ENCODE peak calls at places on chromosomes 5 and 9, in nine cellular contexts. E is activated CD8-positive, alpha-beta T cell treated with anti-CD3 and anti-CD28 coated beads for 36 hours; P is fibroblast of the aortic adventitia; H is omental fat pad; Q is OCI-LY7; Z is spleen; U is lower leg skin; L is IMR-90; W is heart right ventricle. J is an unnamed sample.

GRCh38 chr9:37897665-37898064 is 6.3 kb downstream of the SLC25A51 start:
- DNase-seq in E (no peak), P (no peak), H (no peak), Q (no peak), Z (no peak), U (no peak), L (peak; percentile 71), W (no peak), J (no peak)

GRCh38 chr5:75234251-75234650 is 2.4 kb downstream of the ANKRD31 start:
- DNase-seq in E (no peak), P (no peak), H (no peak), Q (no peak), Z (no peak), U (no peak), L (no peak), W (no peak), J (no peak)

GRCh38 chr9:91429501-91429900 is 5.9 kb upstream of the NFIL3 start:
- DNase-seq in E (no peak), P (no peak), H (no peak), Q (no peak), Z (no peak), U (no peak), L (no peak), W (no peak), J (no peak)

GRCh38 chr5:42605490-42605889 is 151.1 kb upstream of the CCDC152 start:
- DNase-seq in E (no peak), P (no peak), H (no peak), Q (no peak), Z (no peak), U (no peak), L (no peak), W (no peak), J (no peak)

GRCh38 chr5:63211413-63212132 is 633.0 kb downstream of the LRRC70 start:
- DNase-seq in E (no peak), P (no peak), H (no peak), Q (no peak), Z (no peak), U (no peak), L (no peak), W (no peak), J (no peak)

GRCh38 chr5:54251981-54252380 is 58.4 kb downstream of the ARL15 start:
- DNase-seq in E (no peak), P (peak; percentile 12), H (no peak), Q (no peak), Z (no peak), U (no peak), L (peak; percentile 54), W (no peak), J (no peak)

GRCh38 chr5:4005335-4005734 is 409.7 kb downstream of the IRX1 start:
- DNase-seq in E (no peak), P (no peak), H (no peak), Q (no peak), Z (no peak), U (no peak), L (no peak), W (no peak), J (no peak)

GRCh38 chr9:137286980-137287383 is 9.5 kb downstream of the TOR4A start:
- DNase-seq in E (peak; percentile 53), P (peak; percentile 56), H (no peak), Q (peak; percentile 75), Z (peak; percentile 51), U (no peak), L (peak; percentile 59), W (peak; percentile 59), J (peak; percentile 72)

GRCh38 chr5:73896117-73896516 is 270.1 kb downstream of the ARHGEF28 start:
- DNase-seq in E (no peak), P (no peak), H (no peak), Q (no peak), Z (no peak), U (no peak), L (no peak), W (no peak), J (no peak)

GRCh38 chr5:163248333-163248732 is 189.1 kb upstream of the CCNG1 start:
- DNase-seq in E (no peak), P (peak; percentile 1), H (no peak), Q (no peak), Z (no peak), U (no peak), L (no peak), W (no peak), J (no peak)

GRCh38 chr5:163248856-163249255 is 188.5 kb upstream of the CCNG1 start:
- DNase-seq in E (no peak), P (peak; percentile 25), H (no peak), Q (no peak), Z (no peak), U (no peak), L (no peak), W (no peak), J (no peak)

GRCh38 chr5:163244451-163244987 is 192.9 kb upstream of the CCNG1 start:
- DNase-seq in E (no peak), P (no peak), H (no peak), Q (no peak), Z (no peak), U (no peak), L (no peak), W (no peak), J (no peak)

GRCh38 chr5:163245584-163245983 is 191.8 kb upstream of the CCNG1 start:
- DNase-seq in E (no peak), P (no peak), H (no peak), Q (no peak), Z (no peak), U (no peak), L (no peak), W (no peak), J (no peak)
- TF ChIP-seq CTCF in E (no peak), P (no peak), H (no peak), Q (no peak), Z (no peak), U (no peak), L (no peak), W (no peak), J (no peak)

GRCh38 chr5:72392326-72392733 is 72.2 kb downstream of the PTCD2 start:
- DNase-seq in E (no peak), P (peak; percentile 69), H (no peak), Q (no peak), Z (no peak), U (no peak), L (peak; percentile 46), W (peak; percentile 31), J (no peak)

GRCh38 chr5:72397836-72398235 is 77.7 kb downstream of the PTCD2 start:
- DNase-seq in E (no peak), P (no peak), H (no peak), Q (no peak), Z (no peak), U (no peak), L (no peak), W (no peak), J (no peak)

GRCh38 chr5:72390836-72391235 is 70.7 kb downstream of the PTCD2 start:
- DNase-seq in E (no peak), P (no peak), H (no peak), Q (no peak), Z (no peak), U (no peak), L (no peak), W (no peak), J (no peak)

GRCh38 chr5:72394688-72395087 is 74.5 kb downstream of the PTCD2 start:
- DNase-seq in E (no peak), P (no peak), H (no peak), Q (peak; percentile 6), Z (no peak), U (no peak), L (no peak), W (no peak), J (peak; percentile 41)
- TF ChIP-seq CTCF in E (no peak), P (peak; percentile 38), H (no peak), Q (peak; percentile 50), Z (peak; percentile 36), U (no peak), L (peak; percentile 45), W (peak; percentile 57), J (peak; percentile 63)

DNA sequence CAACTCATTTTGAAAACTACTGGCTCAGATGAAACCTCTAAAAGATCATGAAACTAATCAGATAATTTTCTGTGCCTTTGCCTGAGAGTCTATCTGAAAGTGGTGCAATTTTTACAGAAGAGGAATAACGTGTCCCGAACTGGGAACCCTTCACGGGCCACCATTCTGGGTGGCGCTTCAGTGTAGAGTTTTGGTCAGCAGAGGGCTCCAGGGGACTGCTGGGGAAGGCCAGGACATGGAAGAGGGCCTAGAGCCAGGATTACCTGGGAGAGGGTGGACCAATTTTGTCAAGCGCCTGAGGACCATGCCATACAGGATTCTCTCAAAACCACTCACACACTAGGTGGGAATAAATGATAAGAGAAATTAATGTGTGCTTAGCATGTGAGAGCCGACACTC is 49.7 kb upstream of the PLEKHG4B start:
- DNase-seq in E (no peak), P (no peak), H (no peak), Q (no peak), Z (no peak), U (no peak), L (peak; percentile 4), W (no peak), J (no peak)
- TF ChIP-seq CTCF in E (no peak), P (peak; percentile 17), H (no peak), Q (peak; percentile 53), Z (no peak), U (no peak), L (peak; percentile 46), W (peak; percentile 39), J (no peak)

GRCh38 chr9:98080780-98081179 is 24.2 kb downstream of the NANS start:
- DNase-seq in E (no peak), P (no peak), H (no peak), Q (no peak), Z (peak; percentile 58), U (no peak), L (no peak), W (no peak), J (no peak)

GRCh38 chr9:98083059-98083458 is 26.5 kb downstream of the NANS start:
- DNase-seq in E (no peak), P (peak; percentile 34), H (no peak), Q (no peak), Z (no peak), U (no peak), L (peak; percentile 46), W (no peak), J (no peak)

GRCh38 chr9:98083566-98084135 is 27.1 kb downstream of the NANS start:
- DNase-seq in E (no peak), P (no peak), H (no peak), Q (no peak), Z (no peak), U (no peak), L (no peak), W (no peak), J (no peak)

GRCh38 chr9:98080346-98080745 is 23.8 kb downstream of the NANS start:
- DNase-seq in E (no peak), P (peak; percentile 14), H (no peak), Q (no peak), Z (no peak), U (no peak), L (peak; percentile 52), W (no peak), J (no peak)

DNA sequence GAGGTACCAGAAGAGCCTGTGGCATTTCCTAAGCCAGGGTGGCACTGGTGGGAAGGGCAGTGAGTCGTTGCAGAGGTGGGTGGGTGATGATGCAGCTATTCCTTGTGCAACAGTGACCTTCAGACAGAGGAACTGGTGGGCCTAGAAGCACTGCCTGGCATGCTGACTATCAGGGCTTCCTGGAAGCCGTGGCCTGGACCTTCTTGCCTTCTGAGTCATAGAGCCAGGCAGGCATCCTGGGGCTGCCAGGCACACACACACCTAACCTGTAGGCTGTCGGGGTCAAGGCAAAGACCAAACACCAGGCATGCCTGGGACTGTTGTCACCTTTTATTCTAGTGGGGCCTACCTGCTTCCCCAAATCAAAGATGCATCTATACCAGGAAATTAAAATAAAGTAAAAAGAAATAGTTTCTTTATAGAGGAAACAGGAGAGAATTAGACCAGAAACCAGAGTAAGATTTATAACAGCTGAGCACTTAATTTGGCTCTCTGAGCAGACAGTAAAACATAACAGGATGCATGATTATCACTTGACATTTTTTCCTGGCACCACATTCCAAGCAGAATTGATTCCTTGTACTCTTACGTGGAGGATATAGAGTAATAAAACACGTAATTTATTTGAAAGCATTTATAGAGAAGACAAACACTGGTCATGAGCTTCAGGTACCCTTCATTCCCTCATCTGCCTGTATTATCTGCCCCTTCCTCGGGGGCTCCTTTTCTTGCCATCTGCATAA is 25.1 kb downstream of the NANS start:
- DNase-seq in E (peak; percentile 82), P (no peak), H (no peak), Q (no peak), Z (peak; percentile 67), U (no peak), L (peak; percentile 50), W (no peak), J (no peak)
- TF ChIP-seq CTCF in E (no peak), P (no peak), H (no peak), Q (no peak), Z (no peak), U (no peak), L (no peak), W (no peak), J (no peak)